ENCODE peak calls at places on chromosomes 3 and 15, in four cellular contexts. W, V, R and G are unnamed samples. For H3K4me1, the result is how much of the 10 kb centered on the place peaks cover.

GRCh38 chr3:77051927-77052542 is 12.1 kb downstream of the ROBO2 start:
- DNase-seq in R (peak), W (no peak), V (no peak), G (peak)

GRCh38 chr3:60948488-60948887 is 302.8 kb downstream of the FHIT start:
- DNase-seq in R (no peak), V (peak), W (peak), G (no peak)

GRCh38 chr3:177816667-177817208 is 619.5 kb upstream of the TBL1XR1 start:
- DNase-seq in V (peak), R (no peak), W (peak), G (no peak)

GRCh38 chr3:120274739-120275167 is 10.3 kb downstream of the GPR156 start:
- DNase-seq in R (no peak), V (no peak), W (peak), G (no peak)

GRCh38 chr15:42070966-42071350 is 23.4 kb downstream of the PLA2G4D start:
- DNase-seq in W (no peak), V (no peak), R (no peak), G (no peak)

GRCh38 chr15:86138798-86139197 is 59.1 kb downstream of the AGBL1 start:
- DNase-seq in W (no peak), R (no peak), V (no peak), G (no peak)

GRCh38 chr3:57043518-57043917 is 16.9 kb upstream of the SPATA12 start:
- DNase-seq in R (no peak), W (no peak), V (no peak), G (no peak)

GRCh38 chr3:111848778-111849177 is 10.3 kb upstream of the PHLDB2 start:
- DNase-seq in W (no peak), R (no peak), V (peak), G (no peak)

GRCh38 chr15:51191072-51191665 is 96.5 kb upstream of the TNFAIP8L3 start:
- DNase-seq in R (no peak), W (no peak), V (no peak), G (no peak)

GRCh38 chr3:99875573-99875924 is 57.9 kb downstream of the CMSS1 start:
- DNase-seq in W (peak), R (peak), V (no peak), G (no peak)

GRCh38 chr3:43759297-43759782 is 68.6 kb downstream of the ABHD5 start:
- DNase-seq in V (peak), R (no peak), W (peak), G (no peak)

GRCh38 chr3:42012935-42013651 is 51.2 kb upstream of the ULK4 start:
- DNase-seq in R (peak), V (peak), W (peak), G (peak)

GRCh38 chr15:81480645-81481053 is 106.6 kb upstream of the TMC3 start:
- DNase-seq in R (peak), W (peak), V (peak), G (peak)

DNA sequence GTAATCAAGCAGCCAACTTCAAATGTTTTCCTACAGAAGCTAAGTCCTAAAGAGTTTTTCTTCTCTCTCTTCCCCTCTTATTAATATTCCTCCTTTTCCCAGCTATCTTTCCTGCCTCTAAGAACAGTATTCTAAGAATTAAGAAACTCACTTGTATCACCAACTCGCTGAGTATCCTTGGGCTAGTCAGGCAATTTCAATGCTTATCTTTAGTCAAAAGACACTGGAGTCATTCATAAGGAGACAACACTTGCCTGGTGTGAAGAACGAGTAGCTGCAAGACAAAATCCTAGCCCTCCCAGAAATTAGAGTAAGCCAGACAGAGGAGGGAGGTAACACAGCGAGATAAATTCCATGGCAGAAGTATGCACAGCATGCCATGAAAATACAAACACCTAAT is 10.7 kb downstream of the VGLL4 start:
- DNase-seq in W (no peak), R (no peak), V (no peak), G (no peak)
- H3K4me1 ChIP-seq in W (half or more), R (under half), V (under half), G (under half)

GRCh38 chr3:134802428-134803050 is 7.5 kb downstream of the EPHB1 start:
- DNase-seq in R (no peak), W (no peak), V (no peak), G (no peak)

GRCh38 chr3:134804508-134805480 is 9.7 kb downstream of the EPHB1 start:
- DNase-seq in W (no peak), R (no peak), V (no peak), G (no peak)

GRCh38 chr3:134803051-134803505 is 8.0 kb downstream of the EPHB1 start:
- DNase-seq in R (no peak), W (no peak), V (no peak), G (no peak)

GRCh38 chr3:134801204-134801958 is 6.3 kb downstream of the EPHB1 start:
- DNase-seq in V (no peak), R (no peak), W (no peak), G (no peak)

DNA sequence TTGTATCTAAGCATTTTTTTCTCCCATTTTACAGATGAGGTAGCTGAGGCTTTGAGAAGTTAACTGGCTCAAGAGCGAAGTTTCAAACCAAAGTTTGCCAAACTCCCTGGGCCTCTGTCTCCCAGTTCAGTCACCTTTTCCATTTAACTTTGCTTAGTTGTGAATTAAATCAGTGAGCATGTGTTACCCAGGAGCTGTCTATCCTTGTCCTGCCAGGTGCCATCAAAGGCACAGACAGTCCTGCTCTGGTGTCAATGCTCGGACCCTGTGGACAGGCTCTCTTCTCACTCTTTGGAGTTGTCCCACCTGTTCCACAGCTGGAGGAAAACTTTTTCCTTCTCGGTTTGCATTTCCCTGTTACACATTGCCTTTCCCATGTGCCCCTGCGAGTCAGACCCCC is 8.6 kb downstream of the EPHB1 start:
- DNase-seq in W (no peak), R (no peak), V (no peak), G (no peak)
- H3K4me1 ChIP-seq in W (under half), R (under half), V (under half), G (under half)

GRCh38 chr3:25384471-25384870 is 43.6 kb upstream of the RARB start:
- DNase-seq in W (no peak), V (no peak), R (no peak), G (no peak)
- H3K4me1 ChIP-seq in W (under half), V (under half), R (under half), G (under half)

GRCh38 chr15:68059630-68060029 is 5.5 kb downstream of the PIAS1 start:
- DNase-seq in W (no peak), R (no peak), V (no peak), G (no peak)
- H3K4me1 ChIP-seq in W (under half), R (half or more), V (under half), G (half or more)

GRCh38 chr3:140941434-140942220 is at the start of gene SLC25A36:
- DNase-seq in V (peak), R (peak), W (peak), G (peak)
- H3K4me1 ChIP-seq in V (under half), R (under half), W (under half), G (under half)

DNA sequence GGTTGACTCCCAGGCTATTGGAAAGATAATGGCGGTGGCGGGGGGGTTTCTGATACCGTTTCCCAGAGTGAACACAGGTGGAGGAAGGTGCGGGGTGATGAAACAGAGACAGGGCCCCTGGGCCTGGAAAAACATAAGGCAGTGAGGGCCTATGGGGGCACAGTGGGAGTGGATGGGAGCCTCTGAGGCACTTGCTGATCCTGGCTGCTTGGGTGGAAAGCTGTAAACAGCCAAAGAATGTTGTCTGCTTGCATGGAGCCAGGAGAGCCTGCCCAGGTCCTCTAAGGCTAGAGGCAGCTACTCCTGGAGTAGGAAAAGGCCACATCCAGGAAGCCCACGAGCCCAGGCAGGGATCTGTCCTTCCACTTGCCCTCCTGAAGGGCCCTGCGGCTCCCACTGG is 3.0 kb upstream of the SEMA3B start:
- DNase-seq in W (no peak), R (no peak), V (no peak), G (no peak)
- H3K4me1 ChIP-seq in W (under half), R (half or more), V (half or more), G (under half)

GRCh38 chr3:182323126-182323727 is 470.1 kb upstream of the ATP11B start:
- DNase-seq in R (no peak), V (peak), W (no peak), G (no peak)
- H3K4me1 ChIP-seq in R (under half), V (under half), W (under half), G (under half)

DNA sequence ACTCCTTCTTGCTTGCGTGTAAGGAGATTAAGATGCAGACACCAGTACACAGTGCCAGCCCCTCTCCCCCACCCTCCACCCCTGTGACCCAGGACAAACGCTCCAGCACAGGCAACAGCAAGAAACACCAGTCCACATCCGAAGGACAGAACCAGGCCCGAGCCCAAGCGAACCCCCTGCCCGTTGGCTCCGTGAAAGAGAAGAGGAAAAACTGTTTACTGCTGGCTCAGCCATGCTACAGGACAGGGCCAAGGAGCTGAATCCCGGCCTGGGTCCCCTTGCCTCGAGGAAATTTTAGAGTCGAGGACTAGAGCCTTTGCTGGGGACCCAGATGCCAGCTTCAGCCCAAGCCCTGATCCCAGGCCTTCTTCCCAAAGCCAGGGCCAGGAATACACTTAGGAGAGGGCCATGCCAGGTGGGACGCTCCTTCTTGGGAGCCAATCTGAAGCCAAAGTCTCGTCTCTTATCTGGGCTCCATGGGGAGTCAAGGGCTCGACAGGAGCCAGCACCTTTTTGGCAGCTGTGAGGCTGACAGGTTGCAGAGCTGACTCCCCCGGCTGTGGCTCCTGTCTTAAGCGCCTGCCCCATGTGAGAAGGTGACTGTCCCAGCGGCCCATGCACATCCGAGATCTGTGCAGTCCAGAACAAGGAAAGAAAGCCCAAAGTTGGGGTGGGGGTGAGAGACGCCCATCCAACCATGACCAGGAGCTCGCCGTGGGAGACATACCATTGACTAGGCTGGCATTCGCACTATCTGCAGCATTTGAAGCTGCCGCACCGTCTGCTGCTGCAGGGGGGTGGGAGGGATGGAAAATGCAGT is 63.8 kb upstream of the SEC13 start:
- DNase-seq in R (no peak), V (no peak), W (no peak), G (no peak)
- H3K4me1 ChIP-seq in R (under half), V (under half), W (under half), G (under half)

DNA sequence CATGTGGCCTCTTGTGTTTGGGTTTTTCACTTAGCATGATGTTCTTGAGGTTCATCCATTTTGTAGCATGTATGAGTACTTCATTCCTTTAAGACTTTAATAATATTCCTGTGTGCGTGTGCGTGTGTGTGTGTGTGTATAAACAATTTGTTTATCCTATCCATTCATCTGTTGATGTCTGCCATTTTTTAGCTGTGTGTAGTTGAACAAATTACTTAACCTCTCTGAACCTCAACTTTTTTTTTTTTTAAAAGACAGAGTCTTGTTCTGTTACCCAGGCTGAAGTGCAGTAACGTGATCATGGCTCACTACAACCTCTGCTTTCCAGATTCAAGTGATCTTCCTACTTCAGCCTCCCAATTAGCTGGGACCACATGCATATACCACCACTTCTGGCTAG is 47.3 kb downstream of the EBLN2 start:
- DNase-seq in R (no peak), W (no peak), V (no peak), G (no peak)
- H3K4me1 ChIP-seq in R (under half), W (under half), V (under half), G (under half)